ENCODE peak calls at places on chromosomes 16 and 17, in seven cellular contexts. N is SK-N-SH, H is GM12878, Q is H1, Z is HCT116, W is K562, Y is HepG2. R is an unnamed sample.

GRCh38 chr17:42111265-42111636 is 1.3 kb downstream of the DHX58 start:
- DNase-seq in N (peak), H (no peak), Q (no peak), Z (no peak), W (no peak), Y (no peak), R (no peak)

GRCh38 chr17:43125967-43126910 is 1.1 kb upstream of the BRCA1 start:
- DNase-seq in N (peak), H (no peak), Q (no peak), Z (no peak), W (peak), Y (peak), R (no peak)

GRCh38 chr17:77494664-77495435 is 354.1 kb downstream of the SEC14L1 start:
- DNase-seq in N (peak), H (no peak), Q (peak), Z (peak), W (peak), Y (peak), R (peak)

GRCh38 chr17:8918811-8919210 is 46.7 kb downstream of the PIK3R5 start:
- DNase-seq in N (no peak), H (no peak), Q (no peak), Z (no peak), W (no peak), Y (no peak), R (no peak)

GRCh38 chr16:88719267-88719932 is 13.1 kb downstream of the CTU2 start:
- DNase-seq in N (no peak), H (no peak), Q (no peak), Z (no peak), W (no peak), Y (no peak), R (no peak)

GRCh38 chr17:55584055-55584685 is 72.9 kb upstream of the SMIM36 start:
- DNase-seq in N (no peak), H (no peak), Q (no peak), Z (no peak), W (no peak), Y (no peak), R (no peak)

GRCh38 chr16:35344012-35344762 is 1884.8 kb downstream of the TP53TG3F start:
- DNase-seq in N (no peak), H (no peak), Q (no peak), Z (no peak), W (no peak), Y (no peak), R (no peak)

GRCh38 chr17:79845601-79845949 is 6.3 kb upstream of the CBX4 start:
- DNase-seq in N (no peak), H (no peak), Q (no peak), Z (no peak), W (peak), Y (peak), R (no peak)

GRCh38 chr16:11635127-11635652 is 33.1 kb upstream of the SNN start:
- DNase-seq in N (no peak), H (no peak), Q (no peak), Z (no peak), W (no peak), Y (no peak), R (no peak)

GRCh38 chr17:4318186-4318585 is 48.3 kb downstream of the UBE2G1 start:
- DNase-seq in N (no peak), H (no peak), Q (no peak), Z (no peak), W (no peak), Y (no peak), R (no peak)

GRCh38 chr16:48126801-48127644 is 28.8 kb downstream of the ABCC12 start:
- DNase-seq in N (no peak), H (no peak), Q (no peak), Z (no peak), W (no peak), Y (peak), R (peak)

GRCh38 chr16:67483150-67483549 is at the start of gene AGRP:
- DNase-seq in N (no peak), H (no peak), Q (no peak), Z (no peak), W (no peak), Y (no peak), R (no peak)

GRCh38 chr17:77164483-77165030 is 23.8 kb downstream of the SEC14L1 start:
- DNase-seq in N (peak), H (no peak), Q (no peak), Z (no peak), W (peak), Y (peak), R (no peak)

GRCh38 chr16:90041896-90042473 is 22.7 kb upstream of the DBNDD1 start:
- DNase-seq in N (no peak), H (no peak), Q (no peak), Z (no peak), W (no peak), Y (no peak), R (no peak)

GRCh38 chr17:80871341-80871740 is 120.3 kb upstream of the CHMP6 start:
- DNase-seq in N (no peak), H (no peak), Q (no peak), Z (no peak), W (no peak), Y (no peak), R (no peak)

GRCh38 chr17:18356624-18357023 is 6.7 kb downstream of the SHMT1 start:
- DNase-seq in N (no peak), H (no peak), Q (no peak), Z (no peak), W (no peak), Y (no peak), R (no peak)

GRCh38 chr17:47739150-47739549 is 6.1 kb downstream of the TBX21 start:
- DNase-seq in N (no peak), H (no peak), Q (no peak), Z (no peak), W (no peak), Y (no peak), R (no peak)

GRCh38 chr17:75124041-75124818 is 7.3 kb downstream of the NT5C start:
- DNase-seq in N (no peak), H (no peak), Q (no peak), Z (peak), W (peak), Y (peak), R (no peak)

GRCh38 chr17:77504652-77505459 is 364.1 kb downstream of the SEC14L1 start:
- DNase-seq in N (peak), H (no peak), Q (no peak), Z (no peak), W (no peak), Y (no peak), R (no peak)

GRCh38 chr17:4944163-4944553 is 4.1 kb downstream of the RNF167 start:
- DNase-seq in N (no peak), H (no peak), Q (no peak), Z (no peak), W (no peak), Y (no peak), R (no peak)

GRCh38 chr17:8857919-8858318 is 9.6 kb downstream of the PIK3R6 start:
- DNase-seq in N (no peak), H (peak), Q (no peak), Z (no peak), W (no peak), Y (no peak), R (no peak)

GRCh38 chr16:11316331-11317015 is 28.8 kb upstream of the RMI2 start:
- DNase-seq in N (no peak), H (no peak), Q (no peak), Z (no peak), W (no peak), Y (no peak), R (no peak)

GRCh38 chr17:5050281-5050680 is 15.1 kb upstream of the SLC52A1 start:
- DNase-seq in N (no peak), H (no peak), Q (no peak), Z (no peak), W (no peak), Y (no peak), R (no peak)

GRCh38 chr16:46737621-46738214 is 10.4 kb downstream of the MYLK3 start:
- DNase-seq in N (no peak), H (no peak), Q (no peak), Z (no peak), W (no peak), Y (no peak), R (no peak)

GRCh38 chr17:34979153-34979552 is 1.2 kb upstream of the LIG3 start:
- DNase-seq in N (no peak), H (no peak), Q (no peak), Z (no peak), W (peak), Y (no peak), R (no peak)

GRCh38 chr17:81401727-81402529 is 6.7 kb downstream of the BAHCC1 start:
- DNase-seq in N (peak), H (no peak), Q (no peak), Z (no peak), W (peak), Y (no peak), R (no peak)

GRCh38 chr17:76200354-76200753 is 39.9 kb downstream of the RNF157 start:
- DNase-seq in N (no peak), H (no peak), Q (no peak), Z (no peak), W (no peak), Y (no peak), R (no peak)

GRCh38 chr17:77451894-77452852 is 311.4 kb downstream of the SEC14L1 start:
- DNase-seq in N (peak), H (no peak), Q (no peak), Z (no peak), W (peak), Y (peak), R (no peak)

GRCh38 chr17:20968913-20969616 is 73.7 kb downstream of the USP22 start:
- DNase-seq in N (no peak), H (no peak), Q (no peak), Z (no peak), W (no peak), Y (no peak), R (no peak)

GRCh38 chr17:76681222-76682137 is 29.3 kb downstream of the MXRA7 start:
- DNase-seq in N (peak), H (no peak), Q (peak), Z (peak), W (peak), Y (peak), R (peak)

GRCh38 chr17:42775534-42776098 is 2.4 kb downstream of the VPS25 start:
- DNase-seq in N (no peak), H (no peak), Q (no peak), Z (no peak), W (peak), Y (peak), R (no peak)

GRCh38 chr17:72462814-72463213 is 342.0 kb downstream of the SOX9 start:
- DNase-seq in N (no peak), H (no peak), Q (no peak), Z (no peak), W (no peak), Y (no peak), R (no peak)

GRCh38 chr17:81031571-81032550 is 3.1 kb upstream of the BAIAP2 start:
- DNase-seq in N (no peak), H (no peak), Q (no peak), Z (no peak), W (no peak), Y (no peak), R (no peak)

GRCh38 chr17:17180141-17180603 is 26.0 kb downstream of the PLD6 start:
- DNase-seq in N (no peak), H (no peak), Q (no peak), Z (no peak), W (no peak), Y (no peak), R (peak)

GRCh38 chr16:50093607-50094570 is 28.1 kb downstream of the HEATR3 start:
- DNase-seq in N (no peak), H (no peak), Q (no peak), Z (no peak), W (no peak), Y (no peak), R (no peak)

GRCh38 chr16:57823836-57824235 is 21.5 kb upstream of the KIFC3 start:
- DNase-seq in N (no peak), H (no peak), Q (no peak), Z (no peak), W (no peak), Y (no peak), R (peak)

GRCh38 chr16:6961704-6962103 is 370.9 kb upstream of the RBFOX1 start:
- DNase-seq in N (no peak), H (no peak), Q (no peak), Z (no peak), W (no peak), Y (no peak), R (no peak)

GRCh38 chr17:14107889-14108288 is 38.6 kb downstream of the COX10 start:
- DNase-seq in N (no peak), H (no peak), Q (no peak), Z (no peak), W (no peak), Y (no peak), R (no peak)

GRCh38 chr16:75620326-75621169 is 2.5 kb downstream of the ADAT1 start:
- DNase-seq in N (no peak), H (no peak), Q (no peak), Z (no peak), W (peak), Y (no peak), R (no peak)

GRCh38 chr17:6506679-6507231 is 49.6 kb downstream of the PITPNM3 start:
- DNase-seq in N (no peak), H (no peak), Q (no peak), Z (peak), W (no peak), Y (no peak), R (no peak)
- TF ChIP-seq JUND in N (peak), H (no peak), Q (no peak), Z (peak), W (no peak), Y (no peak), R (no peak)

GRCh38 chr17:57257911-57258885 is 1.9 kb downstream of the MSI2 start:
- DNase-seq in N (no peak), H (no peak), Q (no peak), Z (no peak), W (peak), Y (peak), R (no peak)

GRCh38 chr17:57255182-57255775 is 1.0 kb upstream of the MSI2 start:
- DNase-seq in N (no peak), H (no peak), Q (no peak), Z (no peak), W (no peak), Y (no peak), R (no peak)

GRCh38 chr17:57257213-57257873 is 1.0 kb downstream of the MSI2 start:
- DNase-seq in N (peak), H (no peak), Q (no peak), Z (no peak), W (peak), Y (no peak), R (no peak)

GRCh38 chr17:57255776-57256681 is at the start of gene MSI2:
- DNase-seq in N (peak), H (peak), Q (no peak), Z (peak), W (peak), Y (peak), R (peak)

DNA sequence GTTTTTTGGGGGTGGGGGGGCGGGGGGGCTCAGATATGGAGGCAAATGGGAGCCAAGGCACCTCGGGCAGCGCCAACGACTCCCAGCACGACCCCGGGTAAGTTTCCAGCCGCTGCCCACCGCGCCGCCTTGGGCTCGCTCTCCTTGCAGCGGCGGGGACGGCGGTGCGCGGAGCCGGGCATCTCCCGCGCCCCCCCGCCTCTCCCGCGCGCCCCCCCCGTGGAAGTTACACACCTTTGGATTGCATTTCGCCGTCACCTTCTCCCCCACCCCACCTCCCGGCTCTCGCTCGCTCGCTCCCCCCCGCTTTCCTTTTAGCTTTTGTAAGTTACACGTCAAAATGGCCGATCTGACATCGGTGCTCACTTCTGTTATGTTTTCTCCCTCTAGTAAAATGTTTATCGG is 387 bp downstream of the MSI2 start:
- DNase-seq in N (no peak), H (no peak), Q (no peak), Z (no peak), W (peak), Y (no peak), R (no peak)
- TF ChIP-seq JUND in N (no peak), H (no peak), Q (no peak), Z (no peak), W (no peak), Y (no peak), R (no peak)

GRCh38 chr17:40313660-40314556 is 4.9 kb downstream of the RARA start:
- DNase-seq in N (no peak), H (no peak), Q (no peak), Z (no peak), W (no peak), Y (no peak), R (no peak)
- TF ChIP-seq JUND in N (no peak), H (no peak), Q (no peak), Z (no peak), W (no peak), Y (no peak), R (no peak)

GRCh38 chr17:45147102-45147580 is 1.1 kb upstream of the HEXIM1 start:
- DNase-seq in N (peak), H (no peak), Q (no peak), Z (no peak), W (peak), Y (no peak), R (no peak)
- TF ChIP-seq JUND in N (no peak), H (no peak), Q (no peak), Z (no peak), W (no peak), Y (peak), R (no peak)

GRCh38 chr17:15233971-15234370 is 31.2 kb downstream of the PMP22 start:
- DNase-seq in N (no peak), H (no peak), Q (no peak), Z (no peak), W (no peak), Y (no peak), R (no peak)

GRCh38 chr17:15238064-15238463 is 27.1 kb downstream of the PMP22 start:
- DNase-seq in N (no peak), H (no peak), Q (no peak), Z (no peak), W (no peak), Y (no peak), R (no peak)

GRCh38 chr17:15239471-15239870 is 25.7 kb downstream of the PMP22 start:
- DNase-seq in N (no peak), H (no peak), Q (no peak), Z (no peak), W (no peak), Y (no peak), R (no peak)

GRCh38 chr17:15237106-15237425 is 28.1 kb downstream of the PMP22 start:
- DNase-seq in N (no peak), H (no peak), Q (no peak), Z (no peak), W (no peak), Y (peak), R (no peak)

DNA sequence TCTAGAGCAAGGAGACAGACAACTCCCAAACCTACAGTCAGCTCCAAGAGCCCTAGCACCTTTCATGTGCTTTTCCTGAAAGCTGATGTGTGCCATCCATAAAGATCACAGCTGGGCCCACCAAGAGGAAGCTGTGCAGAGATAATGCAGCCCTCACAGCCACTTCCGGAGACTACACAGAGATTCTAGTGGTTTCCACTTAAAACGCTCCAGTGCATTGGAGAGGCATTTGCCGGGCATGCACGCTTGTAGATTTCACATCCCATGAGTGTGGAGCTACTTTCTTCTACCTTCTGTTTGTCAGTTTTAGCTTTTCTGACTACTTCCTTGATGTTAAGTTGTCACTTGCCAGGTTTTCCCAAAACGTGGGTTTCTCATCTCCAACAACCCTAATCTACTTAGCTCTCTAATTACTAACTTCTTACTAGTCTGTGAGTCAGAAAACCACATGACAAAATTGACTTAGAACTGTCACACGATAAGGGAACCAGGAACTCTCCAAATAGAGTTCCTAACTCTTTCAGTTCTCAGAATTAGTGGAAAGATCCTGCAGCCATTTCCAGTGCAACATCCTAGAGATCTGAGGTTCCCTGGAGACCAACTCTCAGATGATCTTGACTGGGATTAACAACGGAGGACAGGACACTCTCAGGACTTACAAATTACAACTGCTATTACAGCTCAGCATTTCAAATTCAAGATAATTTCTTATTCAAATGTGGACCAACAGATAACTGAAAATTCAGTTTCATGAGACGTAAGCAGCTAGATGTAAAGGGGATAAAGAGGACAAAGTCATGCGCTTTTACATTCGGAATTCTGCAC is 28.6 kb downstream of the PMP22 start:
- DNase-seq in N (no peak), H (no peak), Q (no peak), Z (no peak), W (peak), Y (no peak), R (no peak)
- TF ChIP-seq JUND in N (no peak), H (no peak), Q (no peak), Z (no peak), W (peak), Y (no peak), R (no peak)

GRCh38 chr17:83186226-83186625 is 106.8 kb downstream of the METRNL start:
- DNase-seq in N (no peak), H (no peak), Q (no peak), Z (no peak), W (peak), Y (peak), R (no peak)
- TF ChIP-seq JUND in N (no peak), H (no peak), Q (no peak), Z (no peak), W (no peak), Y (no peak), R (no peak)

DNA sequence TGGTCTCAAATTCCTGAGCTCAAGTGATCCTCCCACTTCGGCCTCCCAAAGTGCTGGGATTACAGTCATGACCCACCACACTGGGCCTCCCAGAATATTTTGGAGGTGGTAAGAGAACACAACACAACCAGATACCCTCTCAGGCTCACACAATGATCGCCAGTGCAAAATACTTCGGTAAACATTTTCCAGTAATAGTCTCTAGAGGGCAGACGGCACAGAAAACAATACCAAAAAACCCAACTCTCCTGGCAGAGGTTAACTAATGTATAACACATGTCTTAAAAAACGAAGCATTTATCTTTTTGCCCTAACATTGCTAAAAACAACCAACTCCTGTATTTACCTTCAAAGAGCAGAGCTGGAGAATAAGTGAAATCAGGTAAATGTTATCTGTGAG is 10.5 kb downstream of the NUFIP2 start:
- DNase-seq in N (peak), H (no peak), Q (no peak), Z (no peak), W (no peak), Y (no peak), R (peak)
- TF ChIP-seq JUND in N (no peak), H (no peak), Q (no peak), Z (no peak), W (no peak), Y (no peak), R (no peak)